ENCODE peak calls at places on chromosomes 1 and 21, in ten cellular contexts. F is CD8-positive, alpha-beta T cell; M is cardiac fibroblast; B is lower lobe of right lung; P is nephron progenitor cell; U is pancreas; K is HFF-Myc; L is DND-41; X is esophagus squamous epithelium; V is HFFc6. S is an unnamed sample.

GRCh38 chr1:85093644-85094043 is 45.3 kb upstream of the MCOLN3 start:
- DNase-seq in F (no peak), M (no peak), B (no peak), P (no peak), U (no peak), K (no peak), L (no peak), X (no peak), V (no peak), S (no peak)

GRCh38 chr1:42966688-42967609 is 8.3 kb upstream of the SLC2A1 start:
- DNase-seq in F (no peak), M (peak), B (no peak), P (no peak), U (peak), K (peak), L (no peak), X (no peak), V (peak), S (no peak)

GRCh38 chr1:56133517-56134472 is 445.6 kb downstream of the PLPP3 start:
- DNase-seq in F (no peak), M (no peak), B (no peak), P (no peak), U (no peak), K (no peak), L (no peak), X (no peak), V (no peak), S (no peak)

GRCh38 chr1:69700770-69701169 is 133.0 kb downstream of the LRRC7 start:
- DNase-seq in F (no peak), M (peak), B (no peak), P (peak), U (no peak), K (no peak), L (peak), X (no peak), V (no peak), S (no peak)

GRCh38 chr1:183346276-183346732 is 71.9 kb downstream of the NMNAT2 start:
- DNase-seq in F (no peak), M (no peak), B (no peak), P (no peak), U (no peak), K (no peak), L (no peak), X (no peak), V (no peak), S (no peak)

GRCh38 chr1:96747565-96747964 is 26.0 kb downstream of the PTBP2 start:
- DNase-seq in F (no peak), M (peak), B (no peak), P (no peak), U (no peak), K (no peak), L (no peak), X (no peak), V (no peak), S (no peak)

GRCh38 chr1:205229399-205229861 is 1.7 kb downstream of the TMCC2 start:
- DNase-seq in F (peak), M (peak), B (no peak), P (peak), U (peak), K (no peak), L (peak), X (no peak), V (peak), S (peak)

GRCh38 chr1:236148471-236148847 is 6.1 kb downstream of the GPR137B start:
- DNase-seq in F (no peak), M (peak), B (no peak), P (no peak), U (no peak), K (no peak), L (no peak), X (no peak), V (no peak), S (no peak)

GRCh38 chr1:209860293-209860881 is 32.6 kb downstream of the UTP25 start:
- DNase-seq in F (peak), M (peak), B (peak), P (peak), U (peak), K (peak), L (peak), X (no peak), V (peak), S (peak)

GRCh38 chr1:189929501-189930099 is 548.1 kb downstream of the BRINP3 start:
- DNase-seq in F (no peak), M (no peak), B (no peak), P (no peak), U (peak), K (no peak), L (no peak), X (no peak), V (no peak), S (no peak)

DNA sequence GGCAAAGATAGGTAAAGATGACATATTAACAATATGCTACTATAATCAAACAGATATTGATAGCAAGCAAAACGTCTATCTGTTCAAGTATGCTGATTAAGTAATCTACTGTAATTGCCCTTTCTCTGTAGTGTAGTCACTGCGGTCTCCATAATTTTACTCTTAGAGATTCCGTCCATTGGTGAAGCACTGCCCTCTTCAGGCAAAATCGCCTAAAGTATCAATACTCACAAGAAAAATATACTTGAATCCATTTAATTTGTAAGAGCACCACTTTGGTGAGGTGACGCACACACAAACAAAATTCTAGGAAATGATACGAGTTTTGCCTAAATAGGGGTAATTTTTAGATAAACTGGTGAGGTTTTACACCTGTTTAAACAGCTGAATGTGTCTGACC is 434.6 kb upstream of the CHRM3 start:
- DNase-seq in F (no peak), M (peak), B (no peak), P (peak), U (peak), K (no peak), L (no peak), X (no peak), V (peak), S (peak)
- TF ChIP-seq CTCF in F (no peak), M (peak), B (no peak), P (peak), U (peak), K (peak), L (no peak), X (peak), V (peak), S (peak)

DNA sequence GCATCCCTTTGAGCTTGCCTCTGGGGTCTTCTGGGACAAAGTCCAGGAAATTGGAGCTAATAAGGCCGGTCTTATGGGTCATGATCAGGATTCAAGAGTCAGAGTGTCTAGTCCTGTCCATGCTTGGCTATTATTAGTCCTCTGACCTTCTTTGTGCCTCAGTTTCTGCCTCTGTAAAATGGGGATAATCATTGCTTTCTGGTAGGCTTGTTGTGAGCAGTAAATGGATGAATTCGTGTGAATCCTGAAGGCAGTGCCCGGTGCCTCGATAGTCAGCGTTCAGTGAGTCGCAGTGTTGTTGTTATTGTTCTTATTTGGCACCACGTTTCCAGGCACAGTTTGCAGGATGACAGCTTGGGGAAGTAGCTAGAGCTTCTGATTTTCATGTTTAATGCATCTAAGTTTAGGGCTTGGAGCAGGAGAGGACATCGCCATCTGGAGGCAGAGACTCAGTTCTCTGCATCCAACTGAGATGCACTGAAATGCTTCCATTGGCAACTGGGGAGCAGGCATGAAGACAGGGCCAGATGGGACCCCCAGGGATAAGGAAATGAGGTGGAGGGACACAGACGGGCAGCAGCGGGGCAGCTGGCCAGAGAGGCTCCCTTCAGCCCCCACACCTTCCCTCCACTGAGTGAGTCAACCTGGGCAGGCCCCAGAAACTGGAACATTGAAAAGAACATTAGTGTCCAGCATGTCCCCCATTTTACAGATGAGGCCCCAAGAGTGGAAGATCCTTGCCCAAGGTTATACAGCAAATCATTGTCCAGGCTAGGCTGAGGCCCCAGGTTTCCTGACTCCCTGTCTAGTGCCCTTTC is 160.3 kb downstream of the PTPRU start:
- DNase-seq in F (no peak), M (peak), B (no peak), P (no peak), U (no peak), K (no peak), L (no peak), X (no peak), V (no peak), S (no peak)
- TF ChIP-seq CTCF in F (no peak), M (no peak), B (no peak), P (no peak), U (no peak), K (peak), L (peak), X (no peak), V (peak), S (no peak)

DNA sequence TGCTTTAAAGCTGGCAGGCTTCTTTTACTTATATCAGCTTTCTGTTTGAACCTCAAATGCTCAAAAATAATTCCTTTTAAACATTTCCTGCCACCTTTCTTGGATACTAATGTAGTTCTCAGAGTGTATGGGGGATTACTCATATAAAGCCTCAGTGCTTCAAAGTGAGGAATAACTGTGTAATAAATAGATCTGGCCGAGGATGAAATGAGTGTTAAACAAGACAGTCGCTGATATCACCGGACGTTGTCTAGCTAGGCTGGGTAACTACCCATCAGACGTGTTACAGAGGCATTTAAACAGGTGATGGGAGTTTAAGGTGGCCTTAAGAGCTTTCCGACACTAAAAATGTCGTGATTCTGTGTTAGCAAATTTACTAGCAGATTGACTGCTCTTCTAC is 53.1 kb downstream of the VANGL2 start:
- DNase-seq in F (no peak), M (no peak), B (no peak), P (no peak), U (no peak), K (no peak), L (no peak), X (no peak), V (no peak), S (no peak)
- TF ChIP-seq CTCF in F (no peak), M (no peak), B (no peak), P (no peak), U (no peak), K (no peak), L (no peak), X (no peak), V (no peak), S (no peak)

GRCh38 chr1:46530791-46531409 is 20.5 kb downstream of the KNCN start:
- DNase-seq in F (no peak), M (no peak), B (no peak), P (no peak), U (no peak), K (no peak), L (no peak), X (no peak), V (no peak), S (no peak)
- TF ChIP-seq CTCF in F (no peak), M (peak), B (no peak), P (no peak), U (no peak), K (peak), L (no peak), X (peak), V (peak), S (no peak)

GRCh38 chr1:147444381-147444780 is 96.9 kb upstream of the BCL9 start:
- DNase-seq in F (no peak), M (no peak), B (no peak), P (no peak), U (no peak), K (no peak), L (no peak), X (no peak), V (no peak), S (no peak)
- TF ChIP-seq CTCF in F (no peak), M (no peak), B (no peak), P (no peak), U (no peak), K (no peak), L (no peak), X (no peak), V (no peak), S (no peak)

DNA sequence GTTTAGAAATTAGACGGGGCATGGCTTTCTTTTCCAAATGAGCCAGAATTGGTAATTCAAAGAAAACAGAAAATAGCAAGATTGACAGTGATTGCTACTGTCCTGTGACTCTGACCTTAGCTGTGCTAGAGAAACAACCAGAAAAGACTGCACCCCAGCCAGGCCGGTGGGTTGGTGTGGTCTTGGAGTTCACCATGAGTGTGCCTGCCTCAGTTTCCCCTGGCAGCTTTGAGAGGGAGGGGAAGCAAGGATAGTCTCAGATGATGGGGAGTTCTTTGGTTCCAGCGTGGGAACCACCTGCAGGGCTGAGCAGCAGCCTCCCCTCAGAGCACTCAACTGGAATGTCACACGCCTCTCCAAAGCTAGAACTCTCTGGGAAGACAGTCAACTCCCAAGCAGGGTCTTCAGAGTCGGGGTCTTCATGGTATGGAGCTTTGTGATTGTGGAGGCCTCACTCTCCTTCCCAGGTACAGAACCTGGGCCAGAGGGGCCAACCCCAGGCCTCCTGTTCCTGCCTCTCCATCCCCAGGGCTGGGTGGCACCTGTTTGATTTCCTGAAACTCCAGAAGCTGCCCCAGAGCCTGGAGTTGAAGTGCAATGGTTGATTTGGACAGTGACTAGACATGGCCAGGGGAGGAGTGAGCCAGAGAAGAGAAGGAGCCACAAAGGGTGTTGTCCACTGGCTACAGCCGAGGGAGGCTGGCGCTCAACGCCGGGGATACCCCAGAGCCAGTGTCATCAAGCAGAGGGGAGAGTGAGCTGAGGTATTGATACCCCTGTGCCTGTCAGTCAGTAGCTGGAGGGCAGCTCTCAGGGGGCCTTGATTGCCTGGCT is 35.7 kb downstream of the SIM2 start:
- DNase-seq in F (no peak), M (no peak), B (no peak), P (no peak), U (no peak), K (no peak), L (no peak), X (no peak), V (no peak), S (no peak)
- TF ChIP-seq CTCF in F (no peak), M (no peak), B (no peak), P (no peak), U (no peak), K (no peak), L (no peak), X (no peak), V (no peak), S (no peak)

S was measured in GM13977.